ENCODE peak calls at places on chromosomes 13 and 19, in nine cellular contexts. N is progenitor cell of endocrine pancreas, E is heart left ventricle, D is endodermal cell, Z is MCF 10A, J is A549, F is HCT116, T is fibroblast of lung, U is neural progenitor cell. C is an unnamed sample.

GRCh38 chr19:7187605-7188339 is 106.4 kb downstream of the INSR start:
- DNase-seq in N (no peak), E (no peak), D (no peak), Z (no peak), J (no peak), F (no peak), T (no peak), U (no peak), C (no peak)

GRCh38 chr19:48616491-48617056 is 1.7 kb upstream of the FAM83E start:
- DNase-seq in N (no peak), E (no peak), D (peak), Z (no peak), J (no peak), F (no peak), T (no peak), U (no peak), C (no peak)

GRCh38 chr13:110127986-110128511 is 178.9 kb downstream of the COL4A1 start:
- DNase-seq in N (no peak), E (no peak), D (no peak), Z (no peak), J (no peak), F (no peak), T (peak), U (no peak), C (no peak)

GRCh38 chr19:2015611-2015950 is at the start of gene BTBD2:
- DNase-seq in N (no peak), E (peak), D (peak), Z (peak), J (peak), F (peak), T (peak), U (no peak), C (no peak)

GRCh38 chr19:17058236-17058635 is 17.0 kb downstream of the HAUS8 start:
- DNase-seq in N (no peak), E (no peak), D (no peak), Z (no peak), J (no peak), F (no peak), T (no peak), U (no peak), C (no peak)

GRCh38 chr13:32164622-32165268 is 133.2 kb downstream of the FRY start:
- DNase-seq in N (peak), E (peak), D (peak), Z (peak), J (peak), F (peak), T (peak), U (peak), C (peak)

GRCh38 chr13:67299072-67299635 is 69.0 kb upstream of the PCDH9 start:
- DNase-seq in N (no peak), E (no peak), D (no peak), Z (peak), J (peak), F (no peak), T (peak), U (no peak), C (no peak)

GRCh38 chr13:31209172-31209818 is 9.5 kb downstream of the B3GLCT start:
- DNase-seq in N (no peak), E (peak), D (peak), Z (no peak), J (no peak), F (no peak), T (peak), U (peak), C (peak)

GRCh38 chr13:52848455-52849190 is at the start of gene PCDH8:
- DNase-seq in N (peak), E (no peak), D (peak), Z (no peak), J (no peak), F (no peak), T (no peak), U (peak), C (peak)

GRCh38 chr13:36879218-36879938 is 40.7 kb downstream of the SMAD9 start:
- DNase-seq in N (no peak), E (no peak), D (no peak), Z (no peak), J (no peak), F (no peak), T (no peak), U (no peak), C (no peak)

GRCh38 chr19:30708416-30708815 is 336.2 kb downstream of the ZNF536 start:
- DNase-seq in N (no peak), E (no peak), D (no peak), Z (no peak), J (no peak), F (no peak), T (no peak), U (no peak), C (no peak)

GRCh38 chr13:22893149-22893548 is 287.6 kb upstream of the SGCG start:
- DNase-seq in N (no peak), E (no peak), D (no peak), Z (no peak), J (no peak), F (no peak), T (no peak), U (no peak), C (no peak)

GRCh38 chr13:36431204-36432105 is 840 bp upstream of the CCNA1 start:
- DNase-seq in N (peak), E (peak), D (no peak), Z (peak), J (no peak), F (no peak), T (no peak), U (peak), C (peak)

GRCh38 chr13:99022953-99023352 is 45.1 kb upstream of the DOCK9 start:
- DNase-seq in N (no peak), E (no peak), D (no peak), Z (no peak), J (no peak), F (no peak), T (no peak), U (no peak), C (no peak)

GRCh38 chr13:38670627-38671026 is 16.2 kb upstream of the FREM2 start:
- DNase-seq in N (no peak), E (no peak), D (no peak), Z (peak), J (no peak), F (no peak), T (peak), U (no peak), C (no peak)
- TF ChIP-seq CTCF in N (no peak), E (no peak), D (no peak), Z (no peak), J (no peak), F (no peak), T (no peak), U (no peak), C (no peak)

DNA sequence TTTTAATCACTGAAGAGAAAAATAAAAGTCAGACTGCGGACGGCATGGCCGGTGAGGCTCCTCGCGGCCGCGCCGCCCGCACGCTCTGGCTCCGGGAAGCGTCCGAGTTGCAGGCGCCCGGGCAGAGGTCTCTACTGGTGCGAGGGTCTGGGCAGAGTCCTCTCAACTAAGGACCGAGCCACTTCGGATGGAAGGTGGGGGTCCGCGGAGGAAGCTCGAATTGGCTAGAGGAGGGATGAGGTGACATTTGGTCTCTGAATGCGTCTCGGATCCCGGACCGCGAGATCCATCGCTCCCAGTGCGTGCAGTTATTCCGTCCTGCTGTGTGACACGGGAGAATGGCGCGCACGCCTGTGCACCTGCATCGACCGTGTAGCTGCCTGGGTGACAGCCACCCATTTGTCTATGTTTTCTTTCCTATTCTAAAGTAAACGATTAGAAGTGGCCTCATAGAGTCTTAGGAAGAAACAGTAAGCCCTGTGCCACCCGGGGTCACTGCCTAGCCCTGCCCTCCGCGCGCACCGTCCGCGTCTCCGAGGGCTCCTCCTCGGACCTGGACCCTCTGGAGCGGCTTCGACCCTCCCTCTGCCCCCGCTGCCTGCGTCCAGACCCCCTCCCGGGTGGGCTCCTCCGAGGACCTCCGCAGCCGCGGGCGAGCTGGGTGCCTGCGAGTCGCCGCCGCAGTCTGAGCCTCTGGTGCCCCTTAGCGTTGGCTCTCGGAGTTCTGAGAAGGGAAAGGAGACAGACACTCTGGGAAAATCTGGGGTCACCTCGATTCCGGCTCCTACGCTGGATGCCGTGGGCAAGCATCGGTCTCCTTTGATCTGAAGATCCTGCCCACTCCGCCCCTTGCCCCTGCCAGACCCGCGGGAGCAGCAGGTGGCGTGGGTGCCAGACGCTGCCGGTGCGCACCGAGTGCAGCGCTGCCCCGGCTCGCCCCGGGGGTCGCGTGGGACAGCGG is 347.4 kb downstream of the LIG4 start:
- DNase-seq in N (peak), E (no peak), D (peak), Z (no peak), J (peak), F (no peak), T (peak), U (peak), C (peak)
- TF ChIP-seq CTCF in N (peak), E (peak), D (peak), Z (no peak), J (peak), F (no peak), T (peak), U (peak), C (peak)

DNA sequence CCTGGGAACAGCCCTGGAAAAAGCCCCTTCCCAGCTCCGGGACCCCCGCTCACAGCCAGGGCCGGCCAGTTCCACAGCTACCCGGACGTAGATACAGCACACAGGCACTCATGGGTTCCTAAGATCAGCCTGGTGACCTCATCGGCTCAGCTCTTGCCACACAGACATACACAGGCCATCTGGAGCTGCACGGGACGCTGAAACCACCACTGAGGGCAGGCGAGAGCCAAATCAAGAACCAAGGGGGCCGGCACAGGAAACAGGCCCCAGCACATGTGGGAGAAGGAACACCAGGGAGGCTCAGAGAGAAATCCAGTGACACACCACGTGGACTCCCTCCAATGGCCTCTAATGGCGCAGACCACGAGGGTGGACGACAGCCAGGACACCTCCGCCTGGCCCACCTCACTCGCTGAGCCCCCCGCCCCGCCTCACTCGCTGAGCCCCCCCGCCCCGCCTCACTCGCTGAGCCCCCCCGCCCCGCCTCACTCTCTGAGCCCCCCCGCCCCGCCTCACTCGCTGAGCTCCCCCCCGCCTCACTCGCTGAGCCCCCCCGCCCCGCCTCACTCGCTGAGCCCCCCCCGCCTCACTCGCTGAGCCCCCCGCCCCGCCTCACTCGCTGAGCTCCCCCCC is 69.7 kb upstream of the C13orf46 start:
- DNase-seq in N (no peak), E (peak), D (peak), Z (peak), J (peak), F (no peak), T (peak), U (no peak), C (no peak)
- TF ChIP-seq CTCF in N (no peak), E (peak), D (peak), Z (no peak), J (peak), F (no peak), T (peak), U (no peak), C (no peak)

DNA sequence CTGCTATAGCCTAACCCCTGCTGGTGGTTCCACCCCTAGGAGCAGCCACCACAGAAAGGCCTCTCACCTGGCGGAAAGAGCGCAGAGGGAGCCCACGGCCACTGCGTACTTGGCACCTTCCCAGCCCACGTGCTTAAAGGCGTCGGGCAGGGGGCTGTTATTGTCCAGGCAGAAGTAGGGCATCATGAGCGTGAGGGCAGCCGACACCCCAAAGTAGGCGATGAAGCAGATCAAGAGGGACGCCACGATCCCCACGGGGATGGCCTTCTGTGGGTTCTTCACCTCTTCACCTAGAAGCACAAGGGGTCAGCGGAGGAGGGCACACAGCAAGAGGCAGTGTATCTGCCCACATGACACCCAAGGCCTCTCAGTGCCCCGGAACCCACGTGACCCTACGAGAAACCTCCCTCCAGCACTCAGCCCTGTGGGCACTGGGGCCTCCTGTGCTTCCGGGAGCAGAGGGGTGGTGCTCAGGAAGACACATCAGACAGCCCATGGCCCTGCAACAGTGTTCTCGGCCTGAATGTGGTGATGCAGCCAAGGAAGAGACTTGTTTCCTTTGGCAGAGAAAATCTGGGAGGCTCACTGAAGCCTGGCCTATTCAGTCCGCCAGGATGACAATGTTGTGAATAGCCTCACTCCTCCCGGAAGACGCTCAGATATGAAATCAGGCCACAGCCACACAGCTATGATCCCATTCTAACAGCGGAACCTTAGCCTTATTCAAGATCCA is 72.1 kb downstream of the SLC7A1 start:
- DNase-seq in N (no peak), E (peak), D (no peak), Z (no peak), J (no peak), F (no peak), T (peak), U (no peak), C (no peak)
- TF ChIP-seq CTCF in N (no peak), E (peak), D (no peak), Z (no peak), J (no peak), F (no peak), T (no peak), U (no peak), C (no peak)

DNA sequence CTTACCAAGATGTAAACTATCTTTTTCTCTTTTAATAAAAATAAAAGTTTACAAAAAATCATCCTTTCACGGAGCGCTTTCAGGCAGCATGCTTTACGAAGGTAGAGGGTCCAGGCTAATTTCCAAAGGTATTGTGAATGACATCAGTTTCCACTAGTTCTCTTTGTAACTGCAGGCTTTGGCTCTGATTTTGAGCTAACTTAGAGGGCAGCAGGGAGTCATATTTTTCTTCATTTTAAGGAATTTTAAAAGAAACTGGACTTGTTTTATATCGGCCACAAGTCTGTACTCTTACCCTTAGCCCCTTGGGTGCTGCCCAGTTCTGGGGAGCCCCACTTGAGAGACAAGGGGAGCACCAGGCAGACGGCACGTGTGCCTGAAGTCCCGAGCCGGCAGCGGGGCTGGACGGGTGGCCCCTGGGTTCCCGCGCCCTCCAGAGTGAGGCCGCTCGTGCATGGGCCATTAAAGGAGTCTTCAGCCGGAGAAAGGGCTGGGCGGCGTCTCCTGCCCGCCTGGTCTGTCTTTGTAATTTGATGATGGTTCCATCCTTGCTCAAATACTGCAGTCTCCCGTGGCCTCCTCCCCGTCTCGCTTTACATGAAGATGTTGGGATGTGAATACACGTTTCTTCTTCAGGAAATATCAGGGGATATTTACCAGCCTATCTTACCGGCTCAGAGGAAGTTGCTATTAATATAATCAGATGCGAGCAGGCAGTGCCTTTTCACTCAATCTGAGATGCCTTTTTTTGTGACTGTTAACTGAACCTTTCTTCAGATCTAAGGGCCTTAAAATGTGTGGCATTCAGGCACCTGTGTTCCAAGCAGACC is 67.4 kb downstream of the GGACT start:
- DNase-seq in N (no peak), E (no peak), D (peak), Z (no peak), J (no peak), F (no peak), T (no peak), U (peak), C (peak)
- TF ChIP-seq CTCF in N (no peak), E (no peak), D (peak), Z (no peak), J (no peak), F (no peak), T (no peak), U (no peak), C (no peak)